ENCODE peak calls at places on chromosomes 4 and X, in seven cellular contexts. J is C1 segment of cervical spinal cord; Z is CD4-positive, alpha-beta T cell; V is Caki2; N is ovary; H is AG04449; M is activated CD4-positive, alpha-beta T cell treated with anti-CD3 and anti-CD28 coated beads, Interleukin-2, amount 50 U/mL, for 48 hours. C is an unnamed sample.

GRCh38 chr4:147828361-147828760 is 96.5 kb downstream of the ARHGAP10 start:
- DNase-seq in J (no peak), Z (no peak), V (no peak), N (no peak), H (no peak), M (no peak), C (peak)

GRCh38 chrX:53241558-53241957 is 16.6 kb upstream of the KDM5C start:
- DNase-seq in J (no peak), Z (no peak), V (no peak), N (no peak), H (no peak), M (no peak), C (no peak)

GRCh38 chrX:47563801-47564315 is 2.9 kb downstream of the ARAF start:
- DNase-seq in J (no peak), Z (no peak), V (no peak), N (no peak), H (no peak), M (no peak), C (no peak)

GRCh38 chrX:30949554-30949953 is 60.5 kb upstream of the TAB3 start:
- DNase-seq in J (no peak), Z (no peak), V (no peak), N (no peak), H (no peak), M (no peak), C (no peak)

GRCh38 chrX:118324588-118324987 is 21.3 kb upstream of the WDR44 start:
- DNase-seq in J (no peak), Z (no peak), V (no peak), N (no peak), H (no peak), M (no peak), C (no peak)

GRCh38 chrX:119669424-119670037 is 23.4 kb downstream of the SEPTIN6 start:
- DNase-seq in J (no peak), Z (no peak), V (no peak), N (no peak), H (no peak), M (no peak), C (peak)

GRCh38 chr4:158020175-158020574 is 152.7 kb downstream of the GASK1B start:
- DNase-seq in J (no peak), Z (no peak), V (peak), N (no peak), H (peak), M (no peak), C (peak)

GRCh38 chr4:162016991-162017390 is 146.8 kb downstream of the FSTL5 start:
- DNase-seq in J (no peak), Z (no peak), V (no peak), N (no peak), H (no peak), M (no peak), C (no peak)

GRCh38 chr4:26238426-26238781 is 82.4 kb upstream of the RBPJ start:
- DNase-seq in J (no peak), Z (no peak), V (no peak), N (no peak), H (no peak), M (no peak), C (no peak)

GRCh38 chr4:139555705-139556070 is 331 bp downstream of the SETD7 start:
- DNase-seq in J (peak), Z (no peak), V (no peak), N (peak), H (no peak), M (peak), C (peak)

GRCh38 chr4:101596786-101597185 is 193.7 kb upstream of the BANK1 start:
- DNase-seq in J (no peak), Z (no peak), V (no peak), N (no peak), H (no peak), M (no peak), C (no peak)

GRCh38 chrX:47854474-47854873 is 17.8 kb downstream of the ZNF81 start:
- DNase-seq in J (no peak), Z (peak), V (no peak), N (peak), H (no peak), M (peak), C (no peak)

C was measured in fibroblast of lung.